ENCODE peak calls at places on chromosomes 4 and X, in five cellular contexts. F is T1000, Y is T-helper 2 cell, J is Kasumi-1, I is A549. A is an unnamed sample.

GRCh38 chrX:153499258-153499657 is 4.5 kb downstream of the BGN start:
- DNase-seq in I (no peak), Y (no peak), J (no peak), F (no peak), A (no peak)

GRCh38 chr4:24321151-24321550 is 263.2 kb downstream of the DHX15 start:
- DNase-seq in F (no peak), I (no peak), Y (no peak), J (no peak), A (no peak)

GRCh38 chr4:7970031-7970946 is 30.6 kb upstream of the AFAP1 start:
- DNase-seq in I (no peak), Y (no peak), J (peak; percentile 60), F (no peak), A (no peak)

GRCh38 chr4:184763150-184763780 is 29.4 kb upstream of the CENPU start:
- DNase-seq in I (no peak), Y (no peak), F (no peak), J (no peak), A (no peak)

GRCh38 chr4:4575284-4576211 is 33.7 kb upstream of the STX18 start:
- DNase-seq in J (peak; percentile 58), I (peak; percentile 65), F (no peak), Y (peak; percentile 38), A (peak; percentile 67)

GRCh38 chr4:36502350-36502749 is 220.9 kb downstream of the DTHD1 start:
- DNase-seq in Y (no peak), J (no peak), F (no peak), I (no peak), A (no peak)

GRCh38 chrX:69149466-69150293 is 15.6 kb downstream of the PJA1 start:
- DNase-seq in I (no peak), F (no peak), J (no peak), Y (no peak), A (no peak)

GRCh38 chrX:150482537-150483217 is 85.7 kb upstream of the MTM1 start:
- DNase-seq in J (peak; percentile 22), I (peak; percentile 59), Y (no peak), F (no peak), A (no peak)

GRCh38 chr4:143554728-143555597 is 41.5 kb downstream of the SMARCA5 start:
- DNase-seq in F (no peak), Y (no peak), J (no peak), I (no peak), A (no peak)

GRCh38 chrX:129759576-129760061 is 20.1 kb upstream of the SASH3 start:
- DNase-seq in I (no peak), Y (no peak), J (no peak), F (no peak), A (peak; percentile 34)

GRCh38 chrX:63404332-63404731 is 53.2 kb upstream of the SPIN4 start:
- DNase-seq in F (no peak), Y (no peak), J (no peak), I (no peak), A (no peak)

GRCh38 chrX:15797707-15798106 is 7.4 kb downstream of the ZRSR2 start:
- DNase-seq in J (no peak), F (no peak), Y (no peak), I (no peak), A (no peak)

GRCh38 chr4:121989715-121990114 is 37.9 kb upstream of the TRPC3 start:
- DNase-seq in J (no peak), F (peak; percentile 66), Y (no peak), I (no peak), A (no peak)

GRCh38 chr4:16264798-16265197 is 38.5 kb upstream of the TAPT1 start:
- DNase-seq in F (no peak), J (peak; percentile 73), I (peak; percentile 15), Y (no peak), A (no peak)

GRCh38 chrX:153377727-153378126 is 23.4 kb downstream of the PNMA6E start:
- DNase-seq in Y (no peak), F (no peak), J (no peak), I (no peak), A (no peak)

GRCh38 chrX:110003167-110004156 is 548 bp downstream of the TMEM164 start:
- DNase-seq in Y (no peak), J (peak; percentile 2), F (no peak), I (peak; percentile 12), A (peak; percentile 18)

GRCh38 chr4:23036921-23037495 is 344.3 kb downstream of the GBA3 start:
- DNase-seq in F (no peak), I (no peak), J (no peak), Y (no peak), A (no peak)

GRCh38 chr4:84319124-84319523 is 180.0 kb downstream of the NKX6-1 start:
- DNase-seq in F (no peak), I (no peak), J (no peak), Y (no peak), A (peak; percentile 78)

GRCh38 chr4:4481394-4482000 is 60.4 kb downstream of the STX18 start:
- DNase-seq in Y (no peak), F (no peak), J (no peak), I (no peak), A (no peak)

GRCh38 chr4:96354036-96354712 is 514.3 kb downstream of the PDHA2 start:
- DNase-seq in I (no peak), Y (no peak), F (no peak), J (no peak), A (no peak)

GRCh38 chrX:41781500-41781899 is 57.5 kb downstream of the GPR82 start:
- DNase-seq in F (no peak), Y (no peak), J (peak; percentile 23), I (peak; percentile 31), A (no peak)

GRCh38 chr4:25568788-25569231 is 86.8 kb upstream of the SLC34A2 start:
- DNase-seq in Y (no peak), I (no peak), J (no peak), F (no peak), A (no peak)

GRCh38 chr4:106454581-106454980 is 86.0 kb upstream of the GIMD1 start:
- DNase-seq in I (no peak), J (no peak), F (no peak), Y (no peak), A (no peak)